ENCODE peak calls at places on chromosomes 12 and 14, in four cellular contexts. G, L, C and B are unnamed samples. For H3K4me1, the result is how much of the 10 kb centered on the place peaks cover.

GRCh38 chr12:62601765-62602444 is 135.3 kb downstream of the MON2 start:
- DNase-seq in C (no peak), L (no peak), G (no peak), B (no peak)

GRCh38 chr12:110002691-110003515 is 3.7 kb downstream of the ANKRD13A start:
- DNase-seq in L (no peak), C (peak), G (no peak), B (peak)

GRCh38 chr14:28774764-28775738 is 8.5 kb downstream of the FOXG1 start:
- DNase-seq in L (no peak), G (no peak), C (no peak), B (no peak)

GRCh38 chr14:27927519-27927918 is 839.1 kb upstream of the FOXG1 start:
- DNase-seq in L (no peak), G (no peak), C (no peak), B (no peak)

GRCh38 chr14:103118019-103118662 is 5.1 kb upstream of the TNFAIP2 start:
- DNase-seq in L (no peak), G (peak), C (no peak), B (no peak)

GRCh38 chr12:113231275-113232231 is 10.3 kb downstream of the TPCN1 start:
- DNase-seq in C (peak), G (no peak), L (no peak), B (peak)

GRCh38 chr12:106309671-106310313 is 7.3 kb downstream of the TCP11L2 start:
- DNase-seq in L (no peak), G (no peak), C (peak), B (peak)

GRCh38 chr12:104742551-104742961 is 215.5 kb downstream of the SLC41A2 start:
- DNase-seq in G (peak), C (no peak), L (no peak), B (no peak)

GRCh38 chr14:84445486-84445885 is 1084.5 kb upstream of the FLRT2 start:
- DNase-seq in L (no peak), G (no peak), C (no peak), B (no peak)

GRCh38 chr12:29732211-29732992 is 51.3 kb downstream of the TMTC1 start:
- DNase-seq in G (no peak), C (peak), L (no peak), B (peak)

GRCh38 chr12:6226002-6226700 is 26.0 kb downstream of the CD9 start:
- DNase-seq in L (peak), C (peak), G (peak), B (peak)
- H3K4me3 ChIP-seq in L (peak), C (peak), G (peak), B (no peak)

DNA sequence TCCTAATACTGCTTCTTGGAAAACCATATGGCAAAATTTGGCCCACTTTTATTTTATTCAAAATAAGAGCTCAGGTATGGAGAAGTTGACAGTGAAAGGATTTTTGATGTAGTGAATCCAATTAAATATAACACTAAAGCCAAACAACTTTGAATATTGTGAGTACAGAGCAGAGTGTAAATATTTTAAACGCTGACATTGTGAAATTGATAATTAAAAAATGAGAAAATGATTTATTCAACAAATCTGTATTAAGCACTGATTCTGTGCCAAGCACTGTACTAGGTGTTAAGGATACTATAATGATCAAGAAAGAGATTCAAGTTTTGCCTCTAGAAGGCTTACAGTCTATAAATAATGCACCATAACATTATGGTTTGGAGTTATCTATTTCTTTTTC is 50.5 kb downstream of the ATL1 start:
- DNase-seq in L (no peak), G (no peak), C (no peak), B (no peak)
- H3K4me1 ChIP-seq in L (under half), G (under half), C (under half), B (under half)

GRCh38 chr14:104935026-104935650 is 10.5 kb downstream of the PLD4 start:
- DNase-seq in C (peak), G (no peak), L (no peak), B (no peak)

GRCh38 chr14:104934380-104934733 is 9.7 kb downstream of the PLD4 start:
- DNase-seq in C (no peak), G (no peak), L (no peak), B (no peak)

GRCh38 chr14:104931771-104932675 is 7.3 kb downstream of the PLD4 start:
- DNase-seq in L (no peak), G (no peak), C (no peak), B (no peak)

GRCh38 chr14:104932676-104933631 is 8.3 kb downstream of the PLD4 start:
- DNase-seq in C (peak), L (peak), G (peak), B (peak)

GRCh38 chr14:104933721-104934379 is 9.2 kb downstream of the PLD4 start:
- DNase-seq in L (no peak), G (no peak), C (no peak), B (no peak)
- H3K4me3 ChIP-seq in L (peak), G (peak), C (no peak), B (no peak)

GRCh38 chr14:68951800-68952540 is 27.1 kb downstream of the ACTN1 start:
- DNase-seq in G (peak), L (no peak), C (no peak), B (no peak)
- H3K4me1 ChIP-seq in G (half or more), L (half or more), C (half or more), B (half or more)

DNA sequence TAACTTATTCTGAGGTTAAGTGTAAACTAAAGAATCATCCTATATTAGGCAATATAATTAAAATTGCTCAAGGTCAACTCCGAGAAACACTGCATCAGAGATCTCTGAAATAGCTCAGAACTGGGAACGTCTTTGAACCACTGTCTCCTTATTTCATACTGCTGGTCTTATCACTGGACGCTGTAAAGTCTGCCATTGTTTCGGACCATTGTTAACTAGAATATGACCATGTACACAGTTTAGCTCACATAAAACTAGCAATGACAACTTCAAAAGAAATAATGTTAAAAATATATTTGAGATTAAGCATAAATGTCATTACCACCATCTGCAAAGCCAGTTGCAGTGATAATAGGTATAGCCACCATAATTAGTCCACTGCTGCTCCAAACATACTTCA is 2.9 kb downstream of the ABCD2 start:
- DNase-seq in G (no peak), C (no peak), L (no peak), B (no peak)
- H3K4me3 ChIP-seq in G (peak), C (no peak), L (no peak), B (no peak)

DNA sequence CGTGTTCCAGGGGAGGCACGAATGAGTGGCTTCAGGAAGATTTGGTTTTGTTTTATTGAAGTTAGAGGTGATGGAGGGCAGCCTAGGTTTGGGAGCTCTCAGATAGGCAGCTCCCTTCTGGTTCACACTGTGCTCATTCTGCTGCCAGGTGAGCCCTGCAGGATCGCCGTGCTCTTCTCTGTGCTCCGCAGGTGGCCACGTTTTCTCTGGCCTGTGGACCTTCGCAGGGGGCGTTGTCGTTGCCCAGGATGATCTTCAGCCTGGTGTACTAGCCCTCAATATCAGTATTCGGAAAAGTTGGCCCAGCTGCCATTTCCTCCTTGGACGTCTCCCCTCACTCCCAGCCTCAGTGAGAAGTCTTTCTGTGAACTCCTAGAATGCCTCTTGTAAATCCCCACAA is 69.5 kb downstream of the PELI2 start:
- DNase-seq in L (no peak), C (no peak), G (no peak), B (no peak)
- H3K4me1 ChIP-seq in L (under half), C (under half), G (under half), B (under half)

DNA sequence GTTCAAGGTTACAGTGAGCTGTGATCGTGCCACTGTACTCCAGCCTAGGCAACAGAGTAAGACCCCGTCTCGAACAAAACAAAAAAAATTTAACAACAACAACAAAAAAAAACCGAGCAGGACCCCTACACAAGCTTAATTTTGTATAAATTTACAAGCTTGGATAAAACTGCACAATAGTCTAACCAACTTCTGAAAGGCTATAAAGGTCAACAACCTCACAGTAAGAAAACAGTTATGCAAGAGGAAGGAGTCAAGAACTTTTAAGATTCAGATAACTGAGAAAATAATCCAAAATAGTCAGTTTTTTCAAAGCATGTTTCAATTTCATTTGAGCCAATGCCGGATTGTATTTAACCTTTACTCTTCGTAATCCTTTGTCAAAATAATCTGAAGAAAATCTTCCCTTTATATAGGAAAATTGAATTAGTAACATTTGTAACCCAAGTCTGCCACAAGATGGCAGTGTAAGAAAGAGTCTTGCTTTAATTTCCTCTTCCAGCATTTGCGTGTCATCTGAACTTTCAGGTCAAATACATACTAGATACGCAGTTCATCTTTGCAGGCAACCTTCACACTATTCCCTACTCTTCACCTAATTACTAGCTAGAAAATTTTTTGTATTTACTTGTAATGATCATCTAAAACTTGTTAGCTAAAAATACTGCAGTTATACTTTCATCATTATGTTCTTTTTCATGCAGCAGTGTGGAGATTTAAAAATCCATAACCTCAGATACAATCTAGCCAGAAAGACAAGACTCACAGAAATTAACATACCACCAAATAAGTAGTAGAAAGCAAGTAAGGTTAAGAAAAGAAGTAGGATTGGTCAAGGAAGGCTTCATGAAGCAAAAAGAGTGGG is 5.8 kb downstream of the CCNB1IP1 start:
- DNase-seq in C (peak), L (no peak), G (no peak), B (peak)
- H3K4me3 ChIP-seq in C (no peak), L (no peak), G (no peak), B (no peak)

GRCh38 chr12:68011882-68012207 is 22.6 kb downstream of the IFNG-AS1 start:
- DNase-seq in G (no peak), L (no peak), C (no peak), B (no peak)
- H3K4me1 ChIP-seq in G (under half), L (under half), C (under half), B (under half)